ENCODE peak calls at places on chromosomes 5 and 9, in five cellular contexts. Z is fibroblast of lung, K is Panc1, A is ovary, N is sigmoid colon. W is an unnamed sample. For H3K4me1, the result is how much of the 10 kb centered on the place peaks cover.

GRCh38 chr9:92189782-92190535 is 74.7 kb upstream of the SPTLC1 start:
- DNase-seq in Z (no peak), K (no peak), A (no peak), N (no peak), W (no peak)

GRCh38 chr5:10366310-10367297 is 13.1 kb downstream of the MARCHF6 start:
- DNase-seq in Z (peak), K (no peak), A (no peak), N (no peak), W (no peak)

GRCh38 chr9:83955985-83956287 is 24.1 kb downstream of the HNRNPK start:
- DNase-seq in Z (no peak), K (no peak), A (no peak), N (no peak), W (no peak)

GRCh38 chr5:32903613-32904012 is 192.5 kb downstream of the NPR3 start:
- DNase-seq in Z (no peak), K (no peak), A (no peak), N (no peak), W (no peak)

GRCh38 chr9:68897557-68898145 is 116.3 kb downstream of the PRKACG start:
- DNase-seq in Z (no peak), K (no peak), A (no peak), N (no peak), W (no peak)

GRCh38 chr5:54860321-54860720 is 125.1 kb downstream of the ESM1 start:
- DNase-seq in Z (no peak), K (no peak), A (no peak), N (no peak), W (no peak)

GRCh38 chr9:20732118-20732517 is 48.1 kb downstream of the FOCAD start:
- DNase-seq in Z (no peak), K (peak), A (no peak), N (no peak), W (no peak)

GRCh38 chr9:77854258-77854915 is 177.2 kb downstream of the GNAQ start:
- DNase-seq in Z (no peak), K (no peak), A (no peak), N (no peak), W (no peak)

GRCh38 chr9:128913995-128914772 is 6.6 kb upstream of the PHYHD1 start:
- DNase-seq in Z (no peak), K (no peak), A (no peak), N (no peak), W (no peak)

GRCh38 chr9:121566401-121567141 is 66.9 kb upstream of the GGTA1 start:
- DNase-seq in Z (peak), K (no peak), A (peak), N (peak), W (no peak)

GRCh38 chr5:42949348-42950090 is 90.6 kb downstream of the ANXA2R start:
- DNase-seq in Z (peak), K (peak), A (peak), N (peak), W (peak)

GRCh38 chr9:113542016-113542415 is 78.5 kb downstream of the RGS3 start:
- DNase-seq in Z (no peak), K (no peak), A (no peak), N (peak), W (no peak)

GRCh38 chr9:120475341-120475740 is 104.6 kb downstream of the CDK5RAP2 start:
- DNase-seq in Z (peak), K (no peak), A (peak), N (no peak), W (no peak)

GRCh38 chr5:172553167-172553566 is 87.9 kb upstream of the NEURL1B start:
- DNase-seq in Z (no peak), K (no peak), A (no peak), N (peak), W (no peak)

GRCh38 chr5:115321309-115321708 is 24.9 kb upstream of the CCDC112 start:
- DNase-seq in Z (no peak), K (no peak), A (no peak), N (no peak), W (no peak)

GRCh38 chr9:5789489-5789888 is 43.4 kb downstream of the ERMP1 start:
- DNase-seq in Z (no peak), K (no peak), A (no peak), N (no peak), W (no peak)

GRCh38 chr5:116320486-116320885 is 235.7 kb downstream of the COMMD10 start:
- DNase-seq in Z (peak), K (no peak), A (no peak), N (no peak), W (no peak)

GRCh38 chr5:74864823-74865222 is 1.4 kb downstream of the FAM169A start:
- DNase-seq in Z (no peak), K (no peak), A (no peak), N (no peak), W (no peak)

GRCh38 chr9:35756743-35757526 is 2.9 kb upstream of the MSMP start:
- DNase-seq in Z (no peak), K (no peak), A (peak), N (peak), W (peak)
- H3K27ac ChIP-seq in Z (no peak), K (peak), A (peak), N (peak), W (peak)

GRCh38 chr5:133824661-133825254 is 143.7 kb downstream of the C5orf15 start:
- DNase-seq in Z (no peak), K (no peak), A (no peak), N (no peak), W (no peak)
- H3K4me1 ChIP-seq in Z (under half), K (under half), A (under half), N (under half), W (under half)

DNA sequence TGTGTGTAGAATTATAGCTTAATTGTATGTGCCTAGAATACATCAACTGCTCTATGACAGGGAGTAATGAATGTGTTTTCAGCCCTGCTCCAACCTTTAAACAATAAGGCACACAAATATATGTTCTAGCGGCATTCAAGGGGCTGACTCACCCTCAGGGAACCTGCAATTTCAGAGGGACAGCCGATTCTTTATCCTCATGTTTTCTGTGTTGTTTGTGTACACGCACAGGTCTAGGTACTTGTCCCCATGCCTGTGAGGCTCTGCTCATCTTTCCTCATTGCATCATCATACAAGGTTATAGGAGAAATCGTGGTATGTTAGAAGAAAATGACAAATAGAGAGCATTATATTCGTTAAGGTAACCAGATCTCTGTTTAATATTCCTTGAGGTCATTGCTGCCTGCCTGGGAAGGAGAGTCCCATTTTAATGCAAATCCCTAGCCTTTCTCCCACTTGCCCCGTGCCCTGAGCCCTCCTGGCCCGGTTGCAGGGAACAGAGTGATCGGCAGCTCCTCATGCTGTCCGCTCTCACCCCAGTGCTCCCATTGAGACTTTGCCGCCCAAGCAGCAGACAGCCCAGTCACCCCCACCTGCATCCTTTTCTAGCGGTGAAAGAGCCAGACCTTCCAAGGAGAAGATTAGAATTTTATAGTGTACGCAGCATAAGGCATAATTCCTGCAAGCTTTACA is 14.6 kb downstream of the MAP1B start:
- DNase-seq in Z (no peak), K (no peak), A (no peak), N (no peak), W (no peak)
- H3K27ac ChIP-seq in Z (no peak), K (no peak), A (no peak), N (no peak), W (no peak)

GRCh38 chr9:137454145-137454505 is 5.0 kb downstream of the NSMF start:
- DNase-seq in Z (no peak), K (no peak), A (peak), N (peak), W (peak)
- H3K4me1 ChIP-seq in Z (under half), K (under half), A (under half), N (under half), W (under half)

DNA sequence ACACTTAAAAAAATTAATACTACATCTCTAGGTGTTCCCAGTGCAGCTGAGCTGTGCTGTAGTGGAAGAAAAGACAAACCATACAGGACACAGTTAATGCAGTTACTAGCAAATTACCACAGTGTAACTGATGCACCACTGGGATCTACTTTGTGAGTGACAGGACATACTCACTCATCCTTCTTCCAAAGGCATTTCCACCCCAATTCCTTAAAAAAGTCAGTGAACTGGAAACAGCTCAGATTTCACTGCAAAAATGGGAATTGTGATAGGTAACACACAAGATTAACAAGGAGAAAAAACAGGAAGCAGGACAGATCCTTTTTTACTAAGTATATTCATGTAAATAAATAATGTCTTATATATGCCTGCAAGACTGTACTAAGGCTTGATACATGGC is 109.6 kb downstream of the DMAC1 start:
- DNase-seq in Z (no peak), K (no peak), A (no peak), N (no peak), W (no peak)
- H3K27ac ChIP-seq in Z (no peak), K (no peak), A (no peak), N (no peak), W (no peak)

DNA sequence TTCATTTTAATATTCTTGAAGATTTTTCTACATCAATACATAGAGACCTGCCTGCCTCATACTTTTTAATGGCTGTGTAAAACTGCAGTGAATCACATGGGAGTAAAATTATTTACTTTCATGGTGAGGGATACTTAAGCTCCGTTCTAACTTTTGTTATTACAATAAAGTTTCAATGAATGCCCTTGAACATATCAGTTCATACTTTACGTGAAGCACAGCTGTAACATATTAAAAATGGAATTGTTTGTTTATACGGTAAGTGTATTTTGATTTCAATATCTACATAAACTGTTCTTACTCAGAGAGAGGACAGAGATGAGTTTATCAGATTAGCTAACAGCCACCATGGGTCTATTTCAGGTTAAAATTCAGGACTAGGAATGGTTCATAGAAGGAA is 155.1 kb downstream of the NR3C1 start:
- DNase-seq in Z (peak), K (no peak), A (no peak), N (no peak), W (no peak)
- H3K4me1 ChIP-seq in Z (under half), K (under half), A (under half), N (under half), W (under half)

DNA sequence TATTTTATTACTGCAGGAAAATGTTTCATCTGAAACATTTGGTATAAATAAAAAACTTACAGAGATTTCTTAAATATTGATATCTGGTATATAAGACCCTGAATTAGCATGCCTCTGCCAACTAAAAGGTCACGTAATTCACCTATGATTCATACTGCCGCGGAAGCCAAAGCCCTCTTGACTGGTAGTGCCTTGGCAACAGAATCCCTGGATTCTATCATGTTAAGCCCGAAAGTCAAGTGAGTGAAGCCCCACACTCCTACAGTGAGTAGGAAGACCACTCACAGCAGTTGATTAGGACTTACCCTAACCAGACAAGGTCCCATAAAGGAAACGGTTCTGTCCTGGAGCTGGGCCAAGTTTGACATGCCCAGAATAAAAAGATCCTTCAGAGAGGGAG is 175.6 kb upstream of the NREP start:
- DNase-seq in Z (no peak), K (no peak), A (no peak), N (no peak), W (no peak)
- H3K27ac ChIP-seq in Z (no peak), K (no peak), A (no peak), N (peak), W (no peak)